ENCODE peak calls at places on chromosomes 1 and 21, in six cellular contexts. R is mesenchymal stem cell, H is neuronal stem cell, B is H1, Y is trophoblast cell, V is IMR-90. I is an unnamed sample.

GRCh38 chr1:8667869-8668595 is 149.4 kb downstream of the RERE start:
- DNase-seq in H (no peak), V (peak), Y (peak), B (no peak), R (peak), I (no peak)

GRCh38 chr21:42319851-42320602 is 4.8 kb upstream of the TFF3 start:
- DNase-seq in R (no peak), B (no peak), V (no peak), H (no peak), Y (peak), I (peak)

GRCh38 chr1:225772848-225773247 is 4.8 kb upstream of the SRP9 start:
- DNase-seq in V (no peak), R (no peak), H (no peak), B (peak), Y (no peak), I (no peak)

GRCh38 chr1:159889821-159890252 is 10.1 kb downstream of the CFAP45 start:
- DNase-seq in Y (no peak), B (no peak), V (peak), H (peak), R (peak), I (no peak)

GRCh38 chr1:178109348-178110143 is 15.6 kb downstream of the RASAL2 start:
- DNase-seq in Y (no peak), R (no peak), H (no peak), V (peak), B (no peak), I (no peak)

GRCh38 chr1:155038602-155039307 is 5.1 kb downstream of the DCST1 start:
- DNase-seq in B (no peak), R (peak), Y (peak), V (peak), H (no peak), I (no peak)

GRCh38 chr21:31686272-31686913 is 26.9 kb downstream of the SOD1 start:
- DNase-seq in R (no peak), V (no peak), B (no peak), Y (no peak), H (no peak), I (no peak)

GRCh38 chr1:13751458-13751871 is 51.5 kb downstream of the PRDM2 start:
- DNase-seq in Y (no peak), H (no peak), R (peak), V (no peak), B (no peak), I (no peak)

GRCh38 chr1:226549094-226549936 is 751 bp downstream of the STUM start:
- DNase-seq in H (peak), B (peak), R (no peak), V (no peak), Y (no peak), I (peak)

GRCh38 chr1:25765910-25766645 is 33.9 kb upstream of the SELENON start:
- DNase-seq in H (no peak), B (no peak), V (no peak), R (no peak), Y (no peak), I (no peak)

GRCh38 chr1:6350416-6351088 is 43.0 kb downstream of the ACOT7 start:
- DNase-seq in H (no peak), V (no peak), R (no peak), B (no peak), Y (no peak), I (no peak)

GRCh38 chr1:181754103-181754502 is 270.8 kb downstream of the CACNA1E start:
- DNase-seq in V (no peak), B (no peak), H (no peak), Y (no peak), R (no peak), I (no peak)

GRCh38 chr1:71045463-71046028 is 2.1 kb downstream of the PTGER3 start:
- DNase-seq in H (no peak), B (no peak), Y (peak), V (no peak), R (no peak), I (no peak)

GRCh38 chr1:90717665-90718410 is 736 bp upstream of the BARHL2 start:
- DNase-seq in H (no peak), R (peak), Y (peak), V (peak), B (peak), I (peak)

DNA sequence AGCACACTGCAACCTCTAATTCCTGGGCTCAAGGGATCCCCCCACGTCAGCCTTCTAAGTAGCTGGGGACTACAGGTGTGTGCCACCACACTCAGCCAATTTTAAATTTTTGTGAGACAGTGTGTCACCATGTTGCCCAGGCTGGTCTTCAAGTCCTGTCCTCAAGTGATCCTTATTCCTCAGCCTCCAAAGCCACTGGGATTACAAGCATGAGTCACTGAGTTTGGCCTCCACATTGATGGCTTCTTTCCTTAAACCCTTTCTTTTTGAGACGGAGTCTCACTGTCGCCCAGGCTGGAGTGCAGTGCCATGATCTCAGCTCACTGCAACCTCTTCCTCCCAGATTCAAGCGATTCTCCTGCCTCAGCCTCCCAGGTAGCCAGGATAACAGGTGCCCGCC is 7.6 kb downstream of the KPNA6 start:
- DNase-seq in V (peak), Y (peak), R (peak), H (no peak), B (no peak), I (no peak)
- H3K14ac ChIP-seq in V (peak), Y (no peak), R (no peak), H (no peak), B (no peak), I (no peak)

DNA sequence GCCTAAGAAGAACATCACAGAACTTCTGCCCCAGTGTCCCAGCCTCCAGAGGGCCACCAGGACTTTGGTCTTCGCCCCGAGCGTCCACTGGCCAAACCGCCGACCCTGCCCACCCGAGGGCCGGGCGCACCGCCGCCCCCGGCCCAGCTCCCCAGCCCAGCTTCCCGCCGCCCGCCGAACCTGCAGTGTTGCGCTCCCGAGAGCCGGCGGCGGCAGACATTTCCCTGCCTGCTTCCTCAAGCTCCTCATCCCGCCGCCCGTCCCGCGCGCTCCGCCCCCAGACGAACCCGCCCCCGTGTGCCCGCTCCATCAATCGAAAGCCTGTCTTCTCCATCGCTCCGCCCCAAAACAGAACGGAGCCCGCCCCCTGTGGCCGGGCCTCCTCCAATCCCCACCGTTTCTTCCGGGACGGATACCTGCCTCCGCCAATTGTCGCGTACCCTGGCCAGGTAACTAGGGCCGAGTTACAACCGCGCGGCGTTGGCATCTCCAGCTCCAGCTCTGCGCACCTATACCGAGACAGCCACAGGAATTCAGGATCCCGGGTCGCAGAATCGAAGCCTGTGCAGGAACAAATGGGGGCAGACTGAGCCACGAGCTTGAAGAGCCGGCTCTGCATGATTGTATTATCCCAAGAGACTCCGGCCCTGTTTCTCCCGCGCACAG is 15.2 kb downstream of the INPP5B start:
- DNase-seq in V (peak), R (peak), Y (peak), B (peak), H (peak), I (peak)
- H3K14ac ChIP-seq in V (peak), R (no peak), Y (peak), B (no peak), H (no peak), I (peak)

GRCh38 chr1:246491551-246492053 is 15.5 kb downstream of the SMYD3 start:
- DNase-seq in H (no peak), B (no peak), V (no peak), Y (peak), R (no peak), I (no peak)
- H3K14ac ChIP-seq in H (no peak), B (no peak), V (peak), Y (peak), R (no peak), I (no peak)

DNA sequence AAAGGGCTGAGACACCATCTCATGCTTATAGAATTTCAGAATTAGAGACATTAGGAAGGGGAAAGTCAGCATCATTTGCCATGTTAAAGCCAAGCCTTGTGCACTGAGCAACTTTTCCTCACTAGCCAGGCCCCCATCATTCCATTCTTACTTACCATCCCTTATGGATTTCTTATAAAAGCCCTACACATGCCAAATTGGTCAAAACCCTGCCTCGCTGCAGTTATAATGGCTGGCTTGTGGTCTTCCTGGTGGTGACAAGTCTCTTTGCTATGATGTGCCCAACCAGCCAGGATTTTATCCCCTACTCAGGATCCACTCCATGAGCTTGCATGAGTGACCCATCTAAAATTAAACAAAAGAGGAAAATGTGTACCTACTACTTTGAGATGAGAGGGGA is 72.9 kb downstream of the GREM2 start:
- DNase-seq in V (no peak), B (no peak), H (no peak), Y (no peak), R (no peak), I (no peak)
- H3K14ac ChIP-seq in V (no peak), B (no peak), H (no peak), Y (no peak), R (no peak), I (no peak)

DNA sequence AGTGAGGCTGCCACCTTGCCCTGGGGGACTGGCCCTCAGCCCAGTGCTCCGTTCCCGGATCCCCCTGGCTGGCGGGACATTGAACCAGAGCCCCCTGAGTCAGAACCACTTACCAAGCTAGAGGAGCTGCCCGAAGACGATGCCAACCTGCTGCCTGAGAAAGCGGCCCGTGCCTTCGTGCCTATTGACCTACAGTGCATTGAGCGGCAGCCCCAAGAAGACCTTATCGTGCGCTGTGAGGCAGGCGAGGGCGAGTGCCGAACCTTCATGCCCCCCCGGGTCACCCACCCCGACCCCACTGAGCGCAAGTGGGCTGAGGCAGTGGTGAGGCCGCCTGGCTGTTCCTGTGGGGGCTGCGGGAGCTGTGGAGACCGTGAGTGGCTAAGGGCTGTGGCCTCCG is 1.3 kb downstream of the TMEM79 start:
- DNase-seq in Y (no peak), H (no peak), R (no peak), B (no peak), V (no peak), I (no peak)
- H3K14ac ChIP-seq in Y (no peak), H (no peak), R (no peak), B (no peak), V (no peak), I (no peak)

DNA sequence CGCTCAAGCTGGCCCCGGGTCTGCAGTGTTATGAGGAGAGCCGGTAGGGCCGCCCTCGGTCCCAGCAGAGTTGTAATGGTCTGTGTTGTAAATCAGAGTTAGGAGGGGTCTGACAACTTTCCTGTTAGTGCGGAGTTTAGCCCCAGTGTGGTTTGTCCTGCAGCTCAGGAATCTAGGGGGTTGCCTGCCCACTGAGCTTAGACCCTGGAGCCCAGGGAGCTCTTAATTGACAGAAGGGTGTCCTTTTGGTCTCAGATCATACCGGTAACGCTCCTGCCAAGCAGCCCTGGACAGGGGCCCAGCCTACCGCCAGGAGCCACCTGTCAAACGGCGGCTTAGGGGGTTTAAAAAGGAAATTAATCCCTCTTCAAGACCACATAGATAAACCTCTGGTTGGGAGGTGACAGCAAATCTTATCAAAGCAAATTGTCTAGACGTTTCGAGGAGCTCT is 164.4 kb downstream of the DYRK1A start:
- DNase-seq in R (no peak), Y (no peak), V (no peak), H (no peak), B (peak), I (no peak)
- H3K14ac ChIP-seq in R (no peak), Y (no peak), V (no peak), H (no peak), B (no peak), I (no peak)

GRCh38 chr1:222372221-222372620 is 175.7 kb downstream of the HHIPL2 start:
- DNase-seq in H (no peak), V (peak), Y (no peak), R (peak), B (no peak), I (no peak)

GRCh38 chr1:222375656-222376055 is 172.2 kb downstream of the HHIPL2 start:
- DNase-seq in Y (no peak), V (peak), B (no peak), R (no peak), H (no peak), I (no peak)

GRCh38 chr1:222373216-222373615 is 174.7 kb downstream of the HHIPL2 start:
- DNase-seq in H (no peak), V (no peak), Y (no peak), R (peak), B (no peak), I (no peak)

GRCh38 chr1:222370911-222371717 is 176.8 kb downstream of the HHIPL2 start:
- DNase-seq in B (no peak), Y (no peak), R (peak), V (peak), H (no peak), I (no peak)

DNA sequence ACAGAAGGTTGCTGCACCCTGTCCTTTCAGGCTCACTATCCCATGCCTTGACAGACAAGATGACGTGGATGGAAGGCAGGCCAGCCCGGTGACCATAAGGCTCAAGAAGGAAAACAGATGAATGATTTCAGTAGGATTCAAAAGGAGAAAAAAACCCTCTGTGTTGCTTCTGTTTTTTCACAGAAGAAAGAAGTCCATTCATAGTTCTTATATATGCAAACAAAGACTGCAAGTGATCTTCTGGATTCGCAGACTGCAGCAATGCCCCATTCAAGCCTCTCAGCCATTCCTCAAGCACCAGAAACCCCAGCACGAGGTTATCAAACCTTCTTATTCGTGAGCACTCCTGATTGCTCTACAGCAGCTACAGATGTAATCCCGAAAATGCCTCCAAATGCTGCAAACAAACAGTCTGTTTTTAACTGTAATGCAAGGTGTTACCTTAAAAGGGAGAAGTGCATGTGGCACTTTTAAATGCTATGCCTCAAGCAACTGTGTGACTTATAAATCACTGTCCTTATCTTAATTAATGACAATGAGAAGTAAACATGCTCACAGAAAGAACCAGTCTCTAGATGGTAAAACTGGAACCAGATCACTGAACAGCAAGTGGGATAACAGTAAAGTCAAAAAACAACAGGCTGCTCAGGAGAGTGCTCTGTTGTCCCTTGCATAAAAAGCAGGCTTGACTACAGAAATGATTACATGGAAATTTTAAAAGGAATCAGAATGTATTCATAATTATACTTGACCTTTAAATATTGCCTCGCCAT is 173.9 kb downstream of the HHIPL2 start:
- DNase-seq in V (no peak), B (no peak), R (peak), Y (no peak), H (no peak), I (no peak)
- H3K14ac ChIP-seq in V (peak), B (no peak), R (no peak), Y (no peak), H (no peak), I (peak)

I was measured in H9.